ENCODE peak calls at places on chromosomes 6 and 20, in seven cellular contexts. J, H, S, I, T, L and M are unnamed samples.

GRCh38 chr6:170212956-170213636 is 77.8 kb downstream of the DLL1 start:
- DNase-seq in L (peak; percentile 2), H (no peak), J (no peak), I (no peak), T (no peak), S (no peak), M (no peak)

GRCh38 chr6:80594461-80594860 is 488.0 kb downstream of the BCKDHB start:
- DNase-seq in I (no peak), S (no peak), L (no peak), H (no peak), J (no peak), T (no peak), M (no peak)

GRCh38 chr20:47735412-47736400 is 49.6 kb downstream of the SULF2 start:
- DNase-seq in H (no peak), T (no peak), I (no peak), S (no peak), J (no peak), L (no peak), M (peak; percentile 57)

GRCh38 chr20:22529150-22530019 is 55.0 kb downstream of the FOXA2 start:
- DNase-seq in L (no peak), I (no peak), J (no peak), H (no peak), S (no peak), T (no peak), M (no peak)

GRCh38 chr20:7375905-7376304 is 564.4 kb downstream of the HAO1 start:
- DNase-seq in I (peak; percentile 39), H (no peak), S (no peak), T (no peak), J (no peak), L (no peak), M (no peak)

GRCh38 chr6:163919652-163920051 is 505.1 kb downstream of the QKI start:
- DNase-seq in J (no peak), S (no peak), I (no peak), L (no peak), T (no peak), H (no peak), M (no peak)

GRCh38 chr6:157557541-157557940 is 176.6 kb downstream of the ZDHHC14 start:
- DNase-seq in S (no peak), I (no peak), J (no peak), L (no peak), T (no peak), H (no peak), M (no peak)

GRCh38 chr20:59770270-59770669 is 163.2 kb downstream of the SYCP2 start:
- DNase-seq in T (no peak), I (no peak), J (no peak), S (no peak), L (no peak), H (no peak), M (no peak)

GRCh38 chr6:75351570-75351969 is 67.0 kb upstream of the TMEM30A start:
- DNase-seq in H (no peak), L (no peak), T (no peak), I (no peak), S (no peak), J (no peak), M (no peak)

GRCh38 chr6:12288844-12289654 is 1.1 kb upstream of the EDN1 start:
- DNase-seq in I (peak; percentile 76), J (peak; percentile 76), S (peak; percentile 49), H (no peak), T (peak; percentile 61), L (peak; percentile 78), M (peak; percentile 40)

GRCh38 chr6:43624786-43625288 is 4.2 kb downstream of the GTPBP2 start:
- DNase-seq in T (no peak), L (no peak), I (no peak), J (no peak), H (no peak), S (no peak), M (no peak)

GRCh38 chr20:40866056-40866455 is 162.6 kb upstream of the TOP1 start:
- DNase-seq in J (no peak), T (no peak), S (no peak), H (no peak), L (no peak), I (no peak), M (no peak)

GRCh38 chr6:102793752-102794151 is 1400.2 kb downstream of the GRIK2 start:
- DNase-seq in T (no peak), S (no peak), J (no peak), H (no peak), L (no peak), I (no peak), M (no peak)

GRCh38 chr6:50905297-50905696 is 86.6 kb downstream of the TFAP2B start:
- DNase-seq in J (no peak), T (no peak), L (no peak), I (no peak), S (no peak), H (no peak), M (no peak)

GRCh38 chr6:167093922-167094432 is 28.9 kb upstream of the CCR6 start:
- DNase-seq in T (no peak), I (no peak), L (no peak), J (peak; percentile 62), S (no peak), H (no peak), M (no peak)

GRCh38 chr6:47132724-47133123 is 90.6 kb upstream of the ADGRF1 start:
- DNase-seq in H (no peak), T (no peak), I (no peak), J (no peak), L (no peak), S (no peak), M (no peak)

GRCh38 chr6:168875811-168876576 is 377.7 kb downstream of the THBS2 start:
- DNase-seq in H (no peak), I (no peak), J (no peak), S (no peak), L (no peak), T (no peak), M (no peak)
- TF ChIP-seq CTCF in H (no peak), I (no peak), J (no peak), S (no peak), L (no peak), T (no peak), M (no peak)

DNA sequence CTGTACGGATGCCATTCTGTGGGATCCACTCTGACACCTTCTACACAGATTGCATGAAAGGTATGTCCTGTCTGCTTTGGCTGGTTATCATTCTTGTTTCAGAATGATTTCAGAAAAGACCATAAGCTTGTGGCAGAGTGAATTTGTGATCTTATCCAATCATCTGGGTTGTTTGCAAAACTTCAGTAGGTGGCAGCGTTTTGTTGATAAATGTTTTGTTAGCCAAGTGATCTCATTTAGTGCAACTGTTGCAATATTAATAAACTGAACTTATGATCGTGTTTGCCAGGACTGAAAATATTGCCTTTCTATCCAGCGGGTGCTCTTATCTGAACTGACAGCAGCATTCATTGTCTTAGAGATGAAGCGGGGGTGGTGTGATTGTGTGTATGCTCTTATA is 613.2 kb upstream of the NOX3 start:
- DNase-seq in H (no peak), L (no peak), I (no peak), T (no peak), J (no peak), S (no peak), M (no peak)
- TF ChIP-seq CTCF in H (no peak), L (no peak), I (no peak), T (no peak), J (no peak), S (no peak), M (no peak)

DNA sequence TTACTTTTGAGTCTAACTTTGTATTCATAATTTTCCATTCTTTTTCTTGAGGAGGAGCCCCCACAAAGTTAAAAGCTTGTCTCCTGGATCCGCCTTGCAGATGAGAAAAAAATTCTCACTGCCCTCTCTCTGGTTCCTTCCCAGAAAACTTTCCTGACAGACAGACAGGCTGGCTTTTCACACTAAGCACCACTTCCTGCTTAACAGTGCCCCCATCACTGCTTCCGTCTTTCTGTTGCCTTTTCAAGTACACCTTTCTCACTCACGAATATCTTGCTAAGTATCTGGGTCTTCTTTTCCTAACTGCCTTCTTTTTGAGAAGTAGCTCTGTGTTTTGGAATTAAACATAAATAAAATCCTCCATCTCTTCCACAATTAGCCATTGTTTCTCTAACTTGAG is 19.8 kb upstream of the LMBRD1 start:
- DNase-seq in S (no peak), T (no peak), J (no peak), H (no peak), I (no peak), L (no peak), M (no peak)
- TF ChIP-seq CTCF in S (no peak), T (no peak), J (no peak), H (no peak), I (no peak), L (no peak), M (no peak)

GRCh38 chr20:24503352-24503931 is 34.0 kb downstream of the SYNDIG1 start:
- DNase-seq in H (no peak), S (no peak), J (no peak), L (no peak), T (no peak), I (peak; percentile 59), M (no peak)
- TF ChIP-seq CTCF in H (no peak), S (no peak), J (no peak), L (no peak), T (no peak), I (no peak), M (no peak)

DNA sequence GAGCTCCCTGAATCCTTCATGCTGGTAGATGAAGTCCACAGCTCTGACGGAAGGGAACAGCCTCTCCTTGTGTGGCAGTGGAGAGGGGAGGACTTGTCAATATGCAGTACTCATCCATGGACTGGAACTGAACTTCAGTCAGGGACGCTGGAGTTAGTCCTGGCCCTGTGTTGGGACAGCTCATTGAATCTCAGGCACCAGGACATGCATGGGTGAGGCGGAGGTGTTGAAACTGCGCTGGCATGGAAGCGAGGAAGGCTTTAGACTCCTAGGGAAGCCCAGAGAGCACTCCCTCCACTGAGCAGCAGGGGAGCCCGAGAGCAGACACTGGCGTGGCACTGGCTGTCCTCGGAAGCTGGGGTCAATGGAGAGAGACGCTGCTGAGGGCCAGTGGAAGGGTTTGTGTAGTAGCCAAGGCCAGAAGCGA is 161.3 kb upstream of the GGTLC1 start:
- DNase-seq in H (no peak), L (peak; percentile 67), T (peak; percentile 25), S (no peak), I (no peak), J (no peak), M (no peak)
- TF ChIP-seq CTCF in H (peak; percentile 44), L (peak; percentile 45), T (peak; percentile 21), S (peak; percentile 39), I (peak; percentile 38), J (no peak), M (no peak)

GRCh38 chr6:2695464-2696095 is 55.1 kb downstream of the MYLK4 start:
- DNase-seq in T (no peak), J (no peak), H (no peak), I (peak; percentile 68), S (peak; percentile 33), L (no peak), M (no peak)

GRCh38 chr6:2693191-2693590 is 57.5 kb downstream of the MYLK4 start:
- DNase-seq in L (no peak), J (no peak), I (no peak), S (no peak), H (no peak), T (no peak), M (no peak)

DNA sequence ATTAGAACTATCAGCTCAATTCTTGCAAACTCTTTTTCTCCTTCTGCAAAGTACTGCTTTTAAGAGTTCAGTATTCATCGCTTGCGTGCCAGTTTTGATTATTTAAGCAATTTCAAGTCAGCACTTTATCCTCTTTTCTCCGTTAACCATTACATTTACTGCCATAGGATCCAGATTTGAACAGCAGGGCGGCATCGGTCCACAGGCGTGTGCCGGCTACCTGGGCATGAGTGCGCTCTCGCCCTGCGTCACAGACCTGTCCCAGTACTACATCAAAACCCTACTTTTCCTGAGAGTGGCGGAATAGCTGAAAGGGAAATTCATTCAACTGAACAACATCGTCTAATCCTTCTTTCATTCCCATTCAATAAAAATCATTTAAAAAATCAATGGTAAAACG is 53.4 kb downstream of the MYLK4 start:
- DNase-seq in S (no peak), T (no peak), L (no peak), J (no peak), I (no peak), H (no peak), M (no peak)
- TF ChIP-seq CTCF in S (no peak), T (no peak), L (no peak), J (no peak), I (no peak), H (no peak), M (no peak)